ENCODE peak calls at places on chromosome 6, in four cellular contexts. R is GM23248, W is lung, L is SK-N-SH. S is an unnamed sample.

GRCh38 chr6:159837141-159837490 is 37.0 kb downstream of the PNLDC1 start:
- DNase-seq in W (no peak), R (no peak), L (no peak), S (no peak)

GRCh38 chr6:109336221-109336955 is 45.9 kb downstream of the CD164 start:
- DNase-seq in R (peak), W (peak), L (no peak), S (peak)

GRCh38 chr6:100455230-100456124 is 9.2 kb downstream of the SIM1 start:
- DNase-seq in L (no peak), R (no peak), W (no peak), S (peak)

GRCh38 chr6:12313992-12314589 is 23.9 kb downstream of the EDN1 start:
- DNase-seq in L (no peak), R (peak), W (peak), S (peak)

GRCh38 chr6:26328265-26328844 is 36.6 kb upstream of the BTN3A2 start:
- DNase-seq in R (no peak), L (no peak), W (no peak), S (no peak)

GRCh38 chr6:81754906-81755305 is 2.4 kb upstream of the TENT5A start:
- DNase-seq in W (no peak), L (no peak), R (no peak), S (no peak)

GRCh38 chr6:11538049-11538798 is 675 bp downstream of the TMEM170B start:
- DNase-seq in W (no peak), R (peak), L (peak), S (peak)

GRCh38 chr6:14542670-14543366 is 425.2 kb downstream of the CD83 start:
- DNase-seq in L (no peak), R (peak), W (no peak), S (no peak)

GRCh38 chr6:167893416-167893815 is 66.7 kb downstream of the AFDN start:
- DNase-seq in W (no peak), R (peak), L (no peak), S (no peak)

GRCh38 chr6:3518356-3518841 is 61.5 kb upstream of the SLC22A23 start:
- DNase-seq in R (peak), L (no peak), W (no peak), S (peak)

GRCh38 chr6:70685494-70686180 is 18.0 kb downstream of the SMAP1 start:
- DNase-seq in R (no peak), L (no peak), W (no peak), S (no peak)

GRCh38 chr6:112842338-112842700 is 495.2 kb downstream of the RFPL4B start:
- DNase-seq in R (no peak), W (no peak), L (no peak), S (no peak)

GRCh38 chr6:81309841-81310240 is 442.6 kb downstream of the TENT5A start:
- DNase-seq in W (no peak), L (no peak), R (peak), S (no peak)

GRCh38 chr6:116074732-116075387 is 14.2 kb upstream of the FRK start:
- DNase-seq in R (peak), W (no peak), L (no peak), S (no peak)

GRCh38 chr6:116073765-116074450 is 13.2 kb upstream of the FRK start:
- DNase-seq in W (no peak), R (peak), L (no peak), S (no peak)

GRCh38 chr6:116070990-116071389 is 10.3 kb upstream of the FRK start:
- DNase-seq in W (no peak), R (no peak), L (no peak), S (no peak)

GRCh38 chr6:116066789-116067188 is 6.1 kb upstream of the FRK start:
- DNase-seq in W (no peak), R (no peak), L (no peak), S (no peak)

DNA sequence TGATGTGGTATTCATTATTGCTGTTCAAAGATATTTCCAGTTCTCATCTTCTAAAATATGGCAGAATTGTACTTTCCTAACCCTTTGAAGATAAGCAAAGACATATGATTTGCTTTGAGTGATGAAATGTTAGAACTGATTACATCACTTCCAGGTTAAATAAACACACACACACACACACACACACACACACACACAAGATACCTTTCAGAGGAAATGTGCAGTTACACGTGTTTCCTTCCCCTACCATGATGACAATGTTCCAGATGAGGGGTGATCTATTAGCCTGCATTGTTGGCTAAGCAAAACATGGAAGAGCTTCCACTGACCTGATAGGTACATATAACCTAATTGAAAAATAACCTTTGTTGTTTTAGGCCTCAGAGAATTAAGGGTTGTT is 11.7 kb upstream of the FRK start:
- DNase-seq in L (no peak), W (no peak), R (no peak), S (no peak)
- H3K27ac ChIP-seq in L (no peak), W (no peak), R (no peak), S (no peak)

GRCh38 chr6:135043854-135044253 is 10.8 kb downstream of the HBS1L start:
- DNase-seq in L (no peak), R (no peak), W (peak), S (no peak)

GRCh38 chr6:135047324-135047723 is 7.3 kb downstream of the HBS1L start:
- DNase-seq in W (no peak), R (no peak), L (no peak), S (no peak)

GRCh38 chr6:135043364-135043763 is 11.3 kb downstream of the HBS1L start:
- DNase-seq in L (no peak), W (no peak), R (no peak), S (no peak)

GRCh38 chr6:135046912-135047311 is 7.7 kb downstream of the HBS1L start:
- DNase-seq in R (no peak), W (no peak), L (no peak), S (no peak)

GRCh38 chr6:135044639-135045038 is 10.0 kb downstream of the HBS1L start:
- DNase-seq in W (no peak), R (no peak), L (no peak), S (no peak)
- H3K27ac ChIP-seq in W (no peak), R (no peak), L (no peak), S (no peak)

GRCh38 chr6:42217165-42217522 is 517 bp downstream of the MRPS10 start:
- DNase-seq in L (no peak), R (peak), W (no peak), S (no peak)

GRCh38 chr6:42211726-42212125 is 5.9 kb downstream of the MRPS10 start:
- DNase-seq in W (no peak), R (no peak), L (no peak), S (no peak)

GRCh38 chr6:42210551-42210950 is 7.1 kb downstream of the MRPS10 start:
- DNase-seq in L (no peak), R (no peak), W (no peak), S (no peak)

GRCh38 chr6:42217523-42218367 is at the start of gene MRPS10:
- DNase-seq in W (peak), R (peak), L (peak), S (peak)

DNA sequence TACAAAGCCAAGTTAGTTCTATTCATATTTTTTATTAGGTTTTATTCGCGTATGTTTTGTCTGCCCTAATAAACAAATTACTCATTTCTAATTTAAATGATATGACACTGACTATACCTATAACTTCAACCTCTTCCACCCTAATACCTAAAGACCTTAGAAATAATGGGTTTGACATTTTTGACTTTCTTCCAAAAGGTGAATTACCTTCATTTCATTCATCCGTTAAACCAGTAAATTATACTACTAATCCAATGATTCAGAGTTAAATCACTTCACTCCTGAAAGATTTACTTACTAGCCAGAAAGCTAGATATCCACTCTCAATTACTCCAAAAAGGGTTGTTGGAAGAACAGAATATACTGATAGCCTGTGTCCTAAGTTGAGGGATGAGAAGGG is 5.2 kb downstream of the MRPS10 start:
- DNase-seq in W (no peak), R (no peak), L (no peak), S (no peak)
- H3K27ac ChIP-seq in W (no peak), R (no peak), L (peak), S (no peak)

GRCh38 chr6:43091020-43091419 is 14.9 kb downstream of the PTK7 start:
- DNase-seq in L (no peak), R (no peak), W (no peak), S (no peak)
- H3K27ac ChIP-seq in L (peak), R (no peak), W (no peak), S (no peak)

GRCh38 chr6:90082847-90083246 is 188.6 kb downstream of the GJA10 start:
- DNase-seq in W (no peak), R (no peak), L (no peak), S (no peak)

GRCh38 chr6:90083891-90084290 is 189.6 kb downstream of the GJA10 start:
- DNase-seq in L (no peak), W (no peak), R (no peak), S (no peak)

GRCh38 chr6:90087103-90087833 is 193.0 kb downstream of the GJA10 start:
- DNase-seq in L (no peak), W (no peak), R (peak), S (no peak)

GRCh38 chr6:90088009-90088408 is 193.7 kb downstream of the GJA10 start:
- DNase-seq in W (no peak), L (no peak), R (peak), S (no peak)

DNA sequence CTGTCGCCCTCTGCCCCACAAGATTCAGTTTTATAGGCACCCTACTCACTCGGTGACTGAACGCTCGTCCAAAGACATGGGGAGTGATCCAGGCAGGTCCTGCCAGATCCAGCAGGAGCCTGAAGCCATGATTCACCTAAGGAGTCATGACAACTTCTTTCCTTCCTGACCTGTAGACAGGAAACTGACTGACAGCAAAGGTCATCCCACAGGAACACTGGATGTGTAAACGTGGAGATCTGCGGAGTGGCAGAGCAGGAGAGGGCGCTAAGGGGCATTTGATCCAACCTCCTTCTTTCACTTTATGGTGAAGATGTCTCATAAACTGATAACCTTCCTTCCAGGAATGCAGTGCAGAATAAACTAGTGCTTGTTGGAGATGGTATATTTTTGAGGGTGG is 192.2 kb downstream of the GJA10 start:
- DNase-seq in W (no peak), L (no peak), R (peak), S (no peak)
- H3K27ac ChIP-seq in W (no peak), L (peak), R (no peak), S (no peak)

GRCh38 chr6:39085129-39085528 is 29.9 kb downstream of the SAYSD1 start:
- DNase-seq in R (no peak), L (no peak), W (no peak), S (no peak)

GRCh38 chr6:39083111-39083702 is 31.8 kb downstream of the SAYSD1 start:
- DNase-seq in R (no peak), W (no peak), L (no peak), S (no peak)

GRCh38 chr6:39086294-39086693 is 28.7 kb downstream of the SAYSD1 start:
- DNase-seq in L (no peak), W (no peak), R (no peak), S (no peak)

GRCh38 chr6:39082310-39082709 is 32.7 kb downstream of the SAYSD1 start:
- DNase-seq in L (no peak), R (no peak), W (no peak), S (no peak)

DNA sequence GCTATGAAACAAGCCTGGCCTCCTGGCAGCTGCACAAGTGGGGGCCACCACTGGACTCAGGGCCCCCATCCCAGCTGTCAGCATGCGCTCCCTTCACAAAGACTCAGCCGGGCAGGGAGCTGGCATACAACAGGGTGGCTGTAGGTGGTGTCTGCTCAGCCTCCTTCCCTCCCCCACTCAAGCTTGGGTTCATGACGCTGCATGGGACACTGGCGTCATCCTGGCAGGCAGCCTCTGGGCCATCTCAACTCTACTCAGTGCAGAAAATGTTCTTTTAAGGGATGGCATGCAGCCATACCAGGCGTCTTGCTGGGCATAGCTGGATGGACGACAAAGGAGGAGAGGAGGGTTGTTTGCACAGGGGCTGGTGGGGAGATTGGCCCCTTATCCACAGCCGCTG is 30.5 kb downstream of the SAYSD1 start:
- DNase-seq in L (no peak), W (no peak), R (no peak), S (no peak)
- H3K27ac ChIP-seq in L (no peak), W (no peak), R (no peak), S (no peak)

DNA sequence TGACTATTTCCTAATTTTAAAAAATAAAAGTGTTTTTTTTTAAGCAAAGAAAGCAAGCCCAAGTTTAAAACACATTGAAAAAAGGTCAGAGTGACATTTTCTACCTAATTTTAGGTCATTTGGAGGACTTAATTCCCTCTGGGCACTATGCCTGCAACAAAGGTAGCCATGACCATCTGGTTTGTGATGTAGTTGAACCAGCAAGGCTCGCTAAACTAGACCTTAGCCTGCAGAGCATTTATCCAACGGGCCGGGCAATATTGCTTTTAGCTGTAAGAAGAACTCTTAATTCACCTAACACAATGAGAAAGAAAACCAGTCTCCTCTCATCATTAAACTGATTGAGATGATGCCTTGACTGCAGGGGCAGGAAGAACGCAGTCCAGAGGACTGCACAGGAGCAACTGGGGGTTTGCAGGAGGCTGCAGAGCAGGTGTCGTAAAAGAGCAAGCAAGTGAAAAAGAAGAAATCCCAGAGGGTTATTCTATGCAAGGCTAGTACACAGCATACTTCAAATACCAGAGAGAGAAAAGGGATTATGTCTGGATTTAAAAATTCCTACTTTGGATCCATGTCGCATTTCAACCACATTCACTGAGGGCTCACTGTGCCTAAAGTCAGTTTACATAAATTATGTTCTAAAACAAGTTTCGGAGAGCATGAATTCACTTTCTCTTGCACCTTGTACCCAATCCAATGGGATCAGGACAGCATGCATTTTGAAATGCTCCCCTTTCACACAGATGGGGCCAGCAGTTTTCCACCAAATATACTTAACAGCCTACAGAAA is 12.8 kb downstream of the TRAF3IP2 start:
- DNase-seq in W (no peak), R (no peak), L (peak), S (no peak)
- H3K27ac ChIP-seq in W (no peak), R (peak), L (peak), S (peak)

GRCh38 chr6:25309886-25310285 is 30.7 kb downstream of the CARMIL1 start:
- DNase-seq in R (peak), W (no peak), L (no peak), S (no peak)

GRCh38 chr6:25314776-25315175 is 35.6 kb downstream of the CARMIL1 start:
- DNase-seq in L (no peak), W (no peak), R (no peak), S (no peak)

GRCh38 chr6:25312703-25313102 is 33.5 kb downstream of the CARMIL1 start:
- DNase-seq in R (peak), L (no peak), W (no peak), S (no peak)

GRCh38 chr6:25312034-25312620 is 33.0 kb downstream of the CARMIL1 start:
- DNase-seq in R (peak), L (no peak), W (no peak), S (no peak)

GRCh38 chr6:25311251-25311910 is 32.2 kb downstream of the CARMIL1 start:
- DNase-seq in R (peak), W (no peak), L (no peak), S (no peak)
- H3K27ac ChIP-seq in R (peak), W (peak), L (peak), S (peak)